ENCODE peak calls at places on chromosomes 4 and X, in ten cellular contexts. One of them, this sample, is unnamed.

GRCh38 chr4:78551420-78552351 is at the start of gene ANXA3:
- DNase-seq in hepatocyte: peak
- DNase-seq in germinal center: peak
- DNase-seq in ecto neural progenitor cell: peak
- DNase-seq in T-helper 2 cell: no peak
- DNase-seq in stimulated activated CD4-positive, alpha-beta T cell treated with anti-CD3 and anti-CD28 coated beads, Interleukin-12 subunit alpha, Interleukin-12 subunit beta, amount 100 ng/mL, for 4 hours: peak
- DNase-seq in HEK293T: peak
- DNase-seq in neural crest cell: peak
- DNase-seq in activated T-helper 1 cell treated with anti-CD3 and anti-CD28 coated beads, Interleukin-2, amount 50 U/mL, for 16 hours: no peak
- DNase-seq in progenitor cell of endocrine pancreas: peak
- DNase-seq in this sample: peak

GRCh38 chr4:88204882-88205281 is 46.4 kb upstream of the ABCG2 start:
- DNase-seq in stimulated activated CD4-positive, alpha-beta T cell treated with anti-CD3 and anti-CD28 coated beads, Interleukin-12 subunit alpha, Interleukin-12 subunit beta, amount 100 ng/mL, for 4 hours: no peak
- DNase-seq in progenitor cell of endocrine pancreas: no peak
- DNase-seq in HEK293T: no peak
- DNase-seq in activated T-helper 1 cell treated with anti-CD3 and anti-CD28 coated beads, Interleukin-2, amount 50 U/mL, for 16 hours: no peak
- DNase-seq in neural crest cell: no peak
- DNase-seq in ecto neural progenitor cell: no peak
- DNase-seq in T-helper 2 cell: no peak
- DNase-seq in hepatocyte: no peak
- DNase-seq in germinal center: no peak
- DNase-seq in this sample: no peak

GRCh38 chrX:34612036-34612435 is 45.0 kb downstream of the TMEM47 start:
- DNase-seq in neural crest cell: no peak
- DNase-seq in ecto neural progenitor cell: no peak
- DNase-seq in stimulated activated CD4-positive, alpha-beta T cell treated with anti-CD3 and anti-CD28 coated beads, Interleukin-12 subunit alpha, Interleukin-12 subunit beta, amount 100 ng/mL, for 4 hours: no peak
- DNase-seq in hepatocyte: no peak
- DNase-seq in activated T-helper 1 cell treated with anti-CD3 and anti-CD28 coated beads, Interleukin-2, amount 50 U/mL, for 16 hours: no peak
- DNase-seq in progenitor cell of endocrine pancreas: no peak
- DNase-seq in T-helper 2 cell: no peak
- DNase-seq in HEK293T: no peak
- DNase-seq in germinal center: no peak
- DNase-seq in this sample: no peak

GRCh38 chr4:63459329-63459728 is 949.9 kb downstream of the TECRL start:
- DNase-seq in neural crest cell: no peak
- DNase-seq in stimulated activated CD4-positive, alpha-beta T cell treated with anti-CD3 and anti-CD28 coated beads, Interleukin-12 subunit alpha, Interleukin-12 subunit beta, amount 100 ng/mL, for 4 hours: no peak
- DNase-seq in activated T-helper 1 cell treated with anti-CD3 and anti-CD28 coated beads, Interleukin-2, amount 50 U/mL, for 16 hours: no peak
- DNase-seq in progenitor cell of endocrine pancreas: no peak
- DNase-seq in HEK293T: no peak
- DNase-seq in T-helper 2 cell: no peak
- DNase-seq in germinal center: no peak
- DNase-seq in hepatocyte: no peak
- DNase-seq in ecto neural progenitor cell: no peak
- DNase-seq in this sample: no peak

GRCh38 chr4:54400802-54401201 is 171.7 kb downstream of the PDGFRA start:
- DNase-seq in ecto neural progenitor cell: no peak
- DNase-seq in stimulated activated CD4-positive, alpha-beta T cell treated with anti-CD3 and anti-CD28 coated beads, Interleukin-12 subunit alpha, Interleukin-12 subunit beta, amount 100 ng/mL, for 4 hours: no peak
- DNase-seq in progenitor cell of endocrine pancreas: no peak
- DNase-seq in activated T-helper 1 cell treated with anti-CD3 and anti-CD28 coated beads, Interleukin-2, amount 50 U/mL, for 16 hours: no peak
- DNase-seq in T-helper 2 cell: no peak
- DNase-seq in hepatocyte: peak
- DNase-seq in neural crest cell: no peak
- DNase-seq in HEK293T: no peak
- DNase-seq in germinal center: no peak
- DNase-seq in this sample: no peak

GRCh38 chr4:120327276-120327675 is 260.6 kb upstream of the MAD2L1 start:
- DNase-seq in stimulated activated CD4-positive, alpha-beta T cell treated with anti-CD3 and anti-CD28 coated beads, Interleukin-12 subunit alpha, Interleukin-12 subunit beta, amount 100 ng/mL, for 4 hours: no peak
- DNase-seq in HEK293T: no peak
- DNase-seq in neural crest cell: no peak
- DNase-seq in progenitor cell of endocrine pancreas: no peak
- DNase-seq in T-helper 2 cell: no peak
- DNase-seq in germinal center: no peak
- DNase-seq in ecto neural progenitor cell: no peak
- DNase-seq in activated T-helper 1 cell treated with anti-CD3 and anti-CD28 coated beads, Interleukin-2, amount 50 U/mL, for 16 hours: no peak
- DNase-seq in hepatocyte: no peak
- DNase-seq in this sample: no peak

GRCh38 chr4:182680196-182680771 is 236.9 kb downstream of the DCTD start:
- DNase-seq in neural crest cell: peak
- DNase-seq in germinal center: no peak
- DNase-seq in activated T-helper 1 cell treated with anti-CD3 and anti-CD28 coated beads, Interleukin-2, amount 50 U/mL, for 16 hours: no peak
- DNase-seq in stimulated activated CD4-positive, alpha-beta T cell treated with anti-CD3 and anti-CD28 coated beads, Interleukin-12 subunit alpha, Interleukin-12 subunit beta, amount 100 ng/mL, for 4 hours: no peak
- DNase-seq in progenitor cell of endocrine pancreas: no peak
- DNase-seq in HEK293T: no peak
- DNase-seq in T-helper 2 cell: no peak
- DNase-seq in hepatocyte: no peak
- DNase-seq in ecto neural progenitor cell: no peak
- DNase-seq in this sample: no peak

GRCh38 chr4:158067646-158068045 is 105.2 kb downstream of the GASK1B start:
- DNase-seq in hepatocyte: no peak
- DNase-seq in stimulated activated CD4-positive, alpha-beta T cell treated with anti-CD3 and anti-CD28 coated beads, Interleukin-12 subunit alpha, Interleukin-12 subunit beta, amount 100 ng/mL, for 4 hours: no peak
- DNase-seq in neural crest cell: no peak
- DNase-seq in germinal center: no peak
- DNase-seq in T-helper 2 cell: no peak
- DNase-seq in ecto neural progenitor cell: no peak
- DNase-seq in progenitor cell of endocrine pancreas: no peak
- DNase-seq in activated T-helper 1 cell treated with anti-CD3 and anti-CD28 coated beads, Interleukin-2, amount 50 U/mL, for 16 hours: no peak
- DNase-seq in HEK293T: no peak
- DNase-seq in this sample: no peak

GRCh38 chrX:41781500-41781899 is 57.5 kb downstream of the GPR82 start:
- DNase-seq in germinal center: peak
- DNase-seq in progenitor cell of endocrine pancreas: no peak
- DNase-seq in stimulated activated CD4-positive, alpha-beta T cell treated with anti-CD3 and anti-CD28 coated beads, Interleukin-12 subunit alpha, Interleukin-12 subunit beta, amount 100 ng/mL, for 4 hours: no peak
- DNase-seq in ecto neural progenitor cell: no peak
- DNase-seq in activated T-helper 1 cell treated with anti-CD3 and anti-CD28 coated beads, Interleukin-2, amount 50 U/mL, for 16 hours: no peak
- DNase-seq in T-helper 2 cell: no peak
- DNase-seq in HEK293T: peak
- DNase-seq in neural crest cell: no peak
- DNase-seq in hepatocyte: peak
- DNase-seq in this sample: peak

GRCh38 chrX:2610246-2611170 is 80.6 kb upstream of the CD99 start:
- DNase-seq in germinal center: no peak
- DNase-seq in activated T-helper 1 cell treated with anti-CD3 and anti-CD28 coated beads, Interleukin-2, amount 50 U/mL, for 16 hours: no peak
- DNase-seq in stimulated activated CD4-positive, alpha-beta T cell treated with anti-CD3 and anti-CD28 coated beads, Interleukin-12 subunit alpha, Interleukin-12 subunit beta, amount 100 ng/mL, for 4 hours: no peak
- DNase-seq in hepatocyte: peak
- DNase-seq in ecto neural progenitor cell: no peak
- DNase-seq in HEK293T: no peak
- DNase-seq in progenitor cell of endocrine pancreas: no peak
- DNase-seq in neural crest cell: no peak
- DNase-seq in T-helper 2 cell: no peak
- DNase-seq in this sample: no peak

GRCh38 chr4:66693694-66694093 is 851.6 kb downstream of the CENPC start:
- DNase-seq in ecto neural progenitor cell: no peak
- DNase-seq in stimulated activated CD4-positive, alpha-beta T cell treated with anti-CD3 and anti-CD28 coated beads, Interleukin-12 subunit alpha, Interleukin-12 subunit beta, amount 100 ng/mL, for 4 hours: no peak
- DNase-seq in HEK293T: no peak
- DNase-seq in T-helper 2 cell: no peak
- DNase-seq in activated T-helper 1 cell treated with anti-CD3 and anti-CD28 coated beads, Interleukin-2, amount 50 U/mL, for 16 hours: no peak
- DNase-seq in hepatocyte: no peak
- DNase-seq in progenitor cell of endocrine pancreas: no peak
- DNase-seq in neural crest cell: no peak
- DNase-seq in germinal center: no peak
- DNase-seq in this sample: no peak